ENCODE peak calls at places on chromosomes 12 and 14, in ten cellular contexts. One of them, this sample, is unnamed.

GRCh38 chr14:81192594-81192993 is 28.2 kb downstream of the GTF2A1 start:
- DNase-seq in spleen: no peak
- DNase-seq in AG09319: no peak
- DNase-seq in A549: no peak
- DNase-seq in CD8-positive, alpha-beta T cell: no peak
- DNase-seq in MCF 10A: no peak
- DNase-seq in endodermal cell: no peak
- DNase-seq in psoas muscle: no peak
- DNase-seq in epithelial cell of esophagus: no peak
- DNase-seq in IMR-90: no peak
- DNase-seq in this sample: no peak

GRCh38 chr14:104444159-104445030 is 135.2 kb upstream of the C14orf180 start:
- DNase-seq in spleen: no peak
- DNase-seq in AG09319: no peak
- DNase-seq in A549: no peak
- DNase-seq in CD8-positive, alpha-beta T cell: no peak
- DNase-seq in MCF 10A: no peak
- DNase-seq in endodermal cell: peak
- DNase-seq in psoas muscle: no peak
- DNase-seq in epithelial cell of esophagus: no peak
- DNase-seq in IMR-90: no peak
- DNase-seq in this sample: no peak

GRCh38 chr12:88310069-88310468 is 168.0 kb downstream of the TMTC3 start:
- DNase-seq in spleen: no peak
- DNase-seq in AG09319: no peak
- DNase-seq in A549: peak
- DNase-seq in CD8-positive, alpha-beta T cell: no peak
- DNase-seq in MCF 10A: peak
- DNase-seq in endodermal cell: no peak
- DNase-seq in psoas muscle: peak
- DNase-seq in epithelial cell of esophagus: peak
- DNase-seq in IMR-90: peak
- DNase-seq in this sample: no peak

GRCh38 chr14:80713076-80713850 is 228.3 kb downstream of the CEP128 start:
- DNase-seq in spleen: no peak
- DNase-seq in AG09319: no peak
- DNase-seq in A549: no peak
- DNase-seq in CD8-positive, alpha-beta T cell: no peak
- DNase-seq in MCF 10A: no peak
- DNase-seq in endodermal cell: no peak
- DNase-seq in psoas muscle: no peak
- DNase-seq in epithelial cell of esophagus: no peak
- DNase-seq in IMR-90: no peak
- DNase-seq in this sample: no peak

GRCh38 chr12:96878704-96879103 is 28.4 kb upstream of the NEDD1 start:
- DNase-seq in spleen: no peak
- DNase-seq in AG09319: no peak
- DNase-seq in A549: no peak
- DNase-seq in CD8-positive, alpha-beta T cell: no peak
- DNase-seq in MCF 10A: no peak
- DNase-seq in endodermal cell: no peak
- DNase-seq in psoas muscle: no peak
- DNase-seq in epithelial cell of esophagus: no peak
- DNase-seq in IMR-90: peak
- DNase-seq in this sample: no peak

GRCh38 chr14:76091036-76091435 is 60.7 kb upstream of the GPATCH2L start:
- DNase-seq in spleen: no peak
- DNase-seq in AG09319: no peak
- DNase-seq in A549: no peak
- DNase-seq in CD8-positive, alpha-beta T cell: no peak
- DNase-seq in MCF 10A: no peak
- DNase-seq in endodermal cell: peak
- DNase-seq in psoas muscle: peak
- DNase-seq in epithelial cell of esophagus: no peak
- DNase-seq in IMR-90: no peak
- DNase-seq in this sample: no peak

GRCh38 chr12:70366581-70367267 is 634 bp downstream of the KCNMB4 start:
- DNase-seq in spleen: peak
- DNase-seq in AG09319: no peak
- DNase-seq in A549: peak
- DNase-seq in CD8-positive, alpha-beta T cell: peak
- DNase-seq in MCF 10A: peak
- DNase-seq in endodermal cell: peak
- DNase-seq in psoas muscle: peak
- DNase-seq in epithelial cell of esophagus: peak
- DNase-seq in IMR-90: peak
- DNase-seq in this sample: peak

GRCh38 chr12:115155665-115156645 is 472.0 kb upstream of the TBX3 start:
- DNase-seq in spleen: no peak
- DNase-seq in AG09319: peak
- DNase-seq in A549: peak
- DNase-seq in CD8-positive, alpha-beta T cell: no peak
- DNase-seq in MCF 10A: peak
- DNase-seq in endodermal cell: no peak
- DNase-seq in psoas muscle: no peak
- DNase-seq in epithelial cell of esophagus: peak
- DNase-seq in IMR-90: peak
- DNase-seq in this sample: no peak

GRCh38 chr12:25382311-25383106 is 131.8 kb upstream of the KRAS start:
- DNase-seq in spleen: no peak
- DNase-seq in AG09319: no peak
- DNase-seq in A549: no peak
- DNase-seq in CD8-positive, alpha-beta T cell: no peak
- DNase-seq in MCF 10A: no peak
- DNase-seq in endodermal cell: no peak
- DNase-seq in psoas muscle: no peak
- DNase-seq in epithelial cell of esophagus: no peak
- DNase-seq in IMR-90: no peak
- DNase-seq in this sample: no peak

GRCh38 chr12:130819248-130819576 is 19.8 kb downstream of the STX2 start:
- DNase-seq in spleen: no peak
- DNase-seq in AG09319: no peak
- DNase-seq in A549: no peak
- DNase-seq in CD8-positive, alpha-beta T cell: no peak
- DNase-seq in MCF 10A: no peak
- DNase-seq in endodermal cell: no peak
- DNase-seq in psoas muscle: no peak
- DNase-seq in epithelial cell of esophagus: no peak
- DNase-seq in IMR-90: no peak
- DNase-seq in this sample: no peak

GRCh38 chr12:130817804-130818203 is 21.2 kb downstream of the STX2 start:
- DNase-seq in spleen: no peak
- DNase-seq in AG09319: no peak
- DNase-seq in A549: no peak
- DNase-seq in CD8-positive, alpha-beta T cell: no peak
- DNase-seq in MCF 10A: no peak
- DNase-seq in endodermal cell: no peak
- DNase-seq in psoas muscle: no peak
- DNase-seq in epithelial cell of esophagus: no peak
- DNase-seq in IMR-90: no peak
- DNase-seq in this sample: no peak

GRCh38 chr12:130816055-130816454 is 23.0 kb downstream of the STX2 start:
- DNase-seq in spleen: no peak
- DNase-seq in AG09319: no peak
- DNase-seq in A549: no peak
- DNase-seq in CD8-positive, alpha-beta T cell: no peak
- DNase-seq in MCF 10A: no peak
- DNase-seq in endodermal cell: peak
- DNase-seq in psoas muscle: no peak
- DNase-seq in epithelial cell of esophagus: no peak
- DNase-seq in IMR-90: no peak
- DNase-seq in this sample: no peak

GRCh38 chr12:130819681-130820080 is 19.4 kb downstream of the STX2 start:
- DNase-seq in spleen: no peak
- DNase-seq in AG09319: no peak
- DNase-seq in A549: no peak
- DNase-seq in CD8-positive, alpha-beta T cell: no peak
- DNase-seq in MCF 10A: no peak
- DNase-seq in endodermal cell: no peak
- DNase-seq in psoas muscle: no peak
- DNase-seq in epithelial cell of esophagus: no peak
- DNase-seq in IMR-90: no peak
- DNase-seq in this sample: no peak

DNA sequence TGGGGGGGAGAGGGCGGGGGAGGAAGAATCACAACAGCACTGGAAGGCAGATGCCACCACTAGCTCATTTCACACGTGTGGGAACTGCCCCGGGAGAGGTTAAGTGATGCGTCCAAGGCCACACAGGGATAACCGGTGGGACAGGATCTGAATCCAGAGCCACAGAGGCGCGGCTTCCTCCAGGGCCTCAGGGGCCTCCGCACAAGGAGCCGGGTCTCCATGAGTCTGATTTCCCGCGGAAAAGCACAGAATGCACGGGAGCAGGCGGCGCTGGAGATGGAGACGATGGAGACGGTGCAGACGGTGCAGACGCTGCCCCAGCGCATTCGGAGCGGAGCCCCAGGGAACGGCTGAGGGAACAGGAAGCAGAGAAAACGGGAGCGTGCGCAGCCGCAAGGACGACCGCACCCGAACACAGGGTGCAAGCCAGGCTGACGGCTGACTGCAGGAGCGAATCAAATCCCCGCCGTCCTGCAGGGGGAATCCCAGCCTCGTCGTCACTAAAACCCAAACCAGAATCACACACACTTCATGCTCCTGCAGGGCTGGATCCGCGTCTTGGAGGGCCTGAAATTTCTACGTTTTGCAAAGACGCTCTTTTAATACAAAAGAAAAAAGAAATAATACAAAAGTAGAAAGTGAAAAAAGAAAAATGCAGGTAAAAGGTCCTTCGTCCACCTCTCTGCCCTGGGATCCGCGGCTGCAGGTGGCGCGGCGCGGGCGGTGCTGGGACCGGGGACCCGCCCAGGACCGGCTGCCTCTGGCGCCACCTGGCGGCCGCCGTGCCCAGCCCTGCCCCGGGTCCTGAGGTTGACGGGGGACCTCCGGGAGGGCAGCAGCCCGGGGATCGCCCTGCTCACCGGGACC is 20.4 kb downstream of the STX2 start:
- DNase-seq in spleen: peak
- DNase-seq in AG09319: no peak
- DNase-seq in A549: peak
- DNase-seq in CD8-positive, alpha-beta T cell: peak
- DNase-seq in MCF 10A: peak
- DNase-seq in endodermal cell: peak
- DNase-seq in psoas muscle: peak
- DNase-seq in epithelial cell of esophagus: peak
- DNase-seq in IMR-90: no peak
- DNase-seq in this sample: peak
- TF ChIP-seq CTCF in spleen: peak
- TF ChIP-seq CTCF in AG09319: peak
- TF ChIP-seq CTCF in A549: peak
- TF ChIP-seq CTCF in CD8-positive, alpha-beta T cell: peak
- TF ChIP-seq CTCF in MCF 10A: peak
- TF ChIP-seq CTCF in endodermal cell: peak
- TF ChIP-seq CTCF in psoas muscle: peak
- TF ChIP-seq CTCF in epithelial cell of esophagus: peak
- TF ChIP-seq CTCF in IMR-90: peak
- TF ChIP-seq CTCF in this sample: peak

GRCh38 chr14:50383618-50384225 is 13.0 kb downstream of the CDKL1 start:
- DNase-seq in spleen: no peak
- DNase-seq in AG09319: no peak
- DNase-seq in A549: no peak
- DNase-seq in CD8-positive, alpha-beta T cell: no peak
- DNase-seq in MCF 10A: no peak
- DNase-seq in endodermal cell: no peak
- DNase-seq in psoas muscle: no peak
- DNase-seq in epithelial cell of esophagus: no peak
- DNase-seq in IMR-90: no peak
- DNase-seq in this sample: no peak
- TF ChIP-seq CTCF in spleen: no peak
- TF ChIP-seq CTCF in AG09319: no peak
- TF ChIP-seq CTCF in A549: no peak
- TF ChIP-seq CTCF in CD8-positive, alpha-beta T cell: no peak
- TF ChIP-seq CTCF in MCF 10A: no peak
- TF ChIP-seq CTCF in endodermal cell: peak
- TF ChIP-seq CTCF in psoas muscle: no peak
- TF ChIP-seq CTCF in epithelial cell of esophagus: no peak
- TF ChIP-seq CTCF in IMR-90: no peak
- TF ChIP-seq CTCF in this sample: no peak

GRCh38 chr14:69087061-69087461 is 65.9 kb downstream of the DCAF5 start:
- DNase-seq in spleen: no peak
- DNase-seq in AG09319: no peak
- DNase-seq in A549: no peak
- DNase-seq in CD8-positive, alpha-beta T cell: no peak
- DNase-seq in MCF 10A: peak
- DNase-seq in endodermal cell: no peak
- DNase-seq in psoas muscle: no peak
- DNase-seq in epithelial cell of esophagus: peak
- DNase-seq in IMR-90: peak
- DNase-seq in this sample: no peak

GRCh38 chr14:69088523-69089445 is 64.1 kb downstream of the DCAF5 start:
- DNase-seq in spleen: no peak
- DNase-seq in AG09319: no peak
- DNase-seq in A549: no peak
- DNase-seq in CD8-positive, alpha-beta T cell: no peak
- DNase-seq in MCF 10A: peak
- DNase-seq in endodermal cell: no peak
- DNase-seq in psoas muscle: no peak
- DNase-seq in epithelial cell of esophagus: peak
- DNase-seq in IMR-90: peak
- DNase-seq in this sample: no peak

GRCh38 chr14:69091695-69092094 is 61.2 kb downstream of the DCAF5 start:
- DNase-seq in spleen: no peak
- DNase-seq in AG09319: no peak
- DNase-seq in A549: no peak
- DNase-seq in CD8-positive, alpha-beta T cell: no peak
- DNase-seq in MCF 10A: no peak
- DNase-seq in endodermal cell: no peak
- DNase-seq in psoas muscle: no peak
- DNase-seq in epithelial cell of esophagus: no peak
- DNase-seq in IMR-90: no peak
- DNase-seq in this sample: no peak

GRCh38 chr14:69092840-69093422 is 60.0 kb downstream of the DCAF5 start:
- DNase-seq in spleen: no peak
- DNase-seq in AG09319: no peak
- DNase-seq in A549: no peak
- DNase-seq in CD8-positive, alpha-beta T cell: no peak
- DNase-seq in MCF 10A: no peak
- DNase-seq in endodermal cell: no peak
- DNase-seq in psoas muscle: no peak
- DNase-seq in epithelial cell of esophagus: no peak
- DNase-seq in IMR-90: peak
- DNase-seq in this sample: no peak

GRCh38 chr14:69090187-69090789 is 62.6 kb downstream of the DCAF5 start:
- DNase-seq in spleen: no peak
- DNase-seq in AG09319: no peak
- DNase-seq in A549: peak
- DNase-seq in CD8-positive, alpha-beta T cell: no peak
- DNase-seq in MCF 10A: peak
- DNase-seq in endodermal cell: peak
- DNase-seq in psoas muscle: no peak
- DNase-seq in epithelial cell of esophagus: peak
- DNase-seq in IMR-90: peak
- DNase-seq in this sample: no peak
- TF ChIP-seq CTCF in spleen: peak
- TF ChIP-seq CTCF in AG09319: peak
- TF ChIP-seq CTCF in A549: peak
- TF ChIP-seq CTCF in CD8-positive, alpha-beta T cell: peak
- TF ChIP-seq CTCF in MCF 10A: peak
- TF ChIP-seq CTCF in endodermal cell: peak
- TF ChIP-seq CTCF in psoas muscle: peak
- TF ChIP-seq CTCF in epithelial cell of esophagus: peak
- TF ChIP-seq CTCF in IMR-90: peak
- TF ChIP-seq CTCF in this sample: peak

GRCh38 chr12:113647048-113647447 is 175.4 kb upstream of the LHX5 start:
- DNase-seq in spleen: no peak
- DNase-seq in AG09319: no peak
- DNase-seq in A549: peak
- DNase-seq in CD8-positive, alpha-beta T cell: no peak
- DNase-seq in MCF 10A: peak
- DNase-seq in endodermal cell: peak
- DNase-seq in psoas muscle: no peak
- DNase-seq in epithelial cell of esophagus: no peak
- DNase-seq in IMR-90: no peak
- DNase-seq in this sample: no peak
- TF ChIP-seq CTCF in spleen: no peak
- TF ChIP-seq CTCF in AG09319: no peak
- TF ChIP-seq CTCF in A549: peak
- TF ChIP-seq CTCF in CD8-positive, alpha-beta T cell: no peak
- TF ChIP-seq CTCF in MCF 10A: no peak
- TF ChIP-seq CTCF in endodermal cell: peak
- TF ChIP-seq CTCF in psoas muscle: no peak
- TF ChIP-seq CTCF in epithelial cell of esophagus: no peak
- TF ChIP-seq CTCF in IMR-90: no peak
- TF ChIP-seq CTCF in this sample: no peak